ENCODE peak calls at places on chromosome 21, in eight cellular contexts. X, Y, B, S, H, W, D and E are unnamed samples.

GRCh38 chr21:35231115-35231514 is 182.0 kb upstream of the RUNX1 start:
- DNase-seq in S (no peak), X (no peak), B (no peak), H (peak; percentile 69), Y (no peak), W (no peak), D (no peak), E (no peak)

GRCh38 chr21:34022557-34023335 is 50.6 kb upstream of the MRPS6 start:
- DNase-seq in H (peak; percentile 46), B (peak; percentile 17), X (no peak), D (no peak), Y (no peak), S (peak; percentile 10), W (no peak), E (no peak)

GRCh38 chr21:29075706-29076447 is 2.4 kb upstream of the CCT8 start:
- DNase-seq in Y (no peak), W (no peak), B (no peak), S (no peak), X (no peak), D (no peak), H (no peak), E (no peak)

GRCh38 chr21:31110430-31110829 is 72.2 kb upstream of the KRTAP19-8 start:
- DNase-seq in W (no peak), H (no peak), D (no peak), B (no peak), Y (no peak), S (no peak), X (no peak), E (no peak)

GRCh38 chr21:33736569-33736968 is 94.3 kb downstream of the ITSN1 start:
- DNase-seq in W (no peak), S (no peak), B (no peak), D (no peak), H (no peak), Y (no peak), X (no peak), E (no peak)

GRCh38 chr21:35026617-35027557 is 22.2 kb downstream of the RUNX1 start:
- DNase-seq in B (peak; percentile 34), Y (peak; percentile 44), S (peak; percentile 58), H (peak; percentile 93), D (no peak), X (no peak), W (no peak), E (no peak)

GRCh38 chr21:20249401-20249800 is 748.8 kb upstream of the NCAM2 start:
- DNase-seq in Y (no peak), X (no peak), S (no peak), H (no peak), D (no peak), W (no peak), B (no peak), E (no peak)

GRCh38 chr21:45073301-45074047 is 906 bp upstream of the ADARB1 start:
- DNase-seq in Y (no peak), W (no peak), D (peak; percentile 19), X (no peak), S (peak; percentile 33), H (peak; percentile 13), B (peak; percentile 59), E (no peak)

GRCh38 chr21:46323227-46323709 is 402 bp downstream of the C21orf58 start:
- DNase-seq in W (no peak), H (peak; percentile 58), S (peak; percentile 22), B (peak; percentile 28), D (no peak), X (no peak), Y (no peak), E (no peak)

GRCh38 chr21:31290765-31291164 is 53.3 kb downstream of the TIAM1 start:
- DNase-seq in Y (no peak), X (no peak), H (no peak), D (no peak), S (no peak), B (no peak), W (no peak), E (no peak)

GRCh38 chr21:45536301-45537081 is 5.7 kb downstream of the SLC19A1 start:
- DNase-seq in W (no peak), H (no peak), X (no peak), Y (no peak), D (no peak), S (no peak), B (no peak), E (peak; percentile 79)

GRCh38 chr21:35651166-35651565 is 409.2 kb downstream of the SETD4 start:
- DNase-seq in S (no peak), D (no peak), X (no peak), W (no peak), H (no peak), Y (no peak), B (no peak), E (no peak)

GRCh38 chr21:45322231-45322959 is 34.7 kb upstream of the POFUT2 start:
- DNase-seq in Y (no peak), S (no peak), D (no peak), X (no peak), W (no peak), B (no peak), H (no peak), E (no peak)

GRCh38 chr21:28018741-28019669 is 973.7 kb downstream of the LTN1 start:
- DNase-seq in D (peak; percentile 64), S (peak; percentile 11), X (no peak), B (peak; percentile 20), Y (no peak), H (peak; percentile 15), W (no peak), E (no peak)

GRCh38 chr21:28633803-28634572 is 358.7 kb downstream of the LTN1 start:
- DNase-seq in X (no peak), W (no peak), S (no peak), B (no peak), H (no peak), Y (peak; percentile 66), D (no peak), E (no peak)

GRCh38 chr21:36509966-36510742 is 30.2 kb upstream of the CLDN14 start:
- DNase-seq in Y (no peak), X (no peak), B (peak; percentile 39), D (peak; percentile 82), W (no peak), S (no peak), H (no peak), E (no peak)

GRCh38 chr21:24444736-24445135 is 1162.5 kb downstream of the MRPL39 start:
- DNase-seq in D (no peak), B (no peak), S (no peak), Y (no peak), H (no peak), W (no peak), X (no peak), E (no peak)

GRCh38 chr21:18369115-18369514 is 34.5 kb downstream of the TMPRSS15 start:
- DNase-seq in S (no peak), Y (no peak), H (peak; percentile 63), X (no peak), B (peak; percentile 45), W (no peak), D (no peak), E (no peak)

GRCh38 chr21:45169682-45170081 is 95.3 kb downstream of the ADARB1 start:
- DNase-seq in H (no peak), W (no peak), Y (no peak), X (peak; percentile 69), B (no peak), D (no peak), S (no peak), E (no peak)

GRCh38 chr21:19440792-19441494 is 1037.4 kb upstream of the TMPRSS15 start:
- DNase-seq in Y (no peak), H (no peak), D (no peak), X (no peak), W (no peak), S (no peak), B (no peak), E (no peak)

GRCh38 chr21:41823906-41824305 is 55.2 kb downstream of the PRDM15 start:
- DNase-seq in S (no peak), D (no peak), X (no peak), H (no peak), Y (no peak), W (no peak), B (no peak), E (no peak)

GRCh38 chr21:41821081-41821755 is 54.4 kb upstream of the RIPK4 start:
- DNase-seq in D (no peak), B (no peak), S (no peak), Y (no peak), W (no peak), H (no peak), X (no peak), E (no peak)

GRCh38 chr21:41823166-41823565 is 56.0 kb downstream of the PRDM15 start:
- DNase-seq in S (no peak), H (no peak), B (no peak), X (no peak), Y (no peak), W (no peak), D (no peak), E (no peak)

GRCh38 chr21:41820384-41821080 is 53.7 kb upstream of the RIPK4 start:
- DNase-seq in S (no peak), X (no peak), Y (no peak), B (no peak), H (no peak), D (no peak), W (no peak), E (no peak)

DNA sequence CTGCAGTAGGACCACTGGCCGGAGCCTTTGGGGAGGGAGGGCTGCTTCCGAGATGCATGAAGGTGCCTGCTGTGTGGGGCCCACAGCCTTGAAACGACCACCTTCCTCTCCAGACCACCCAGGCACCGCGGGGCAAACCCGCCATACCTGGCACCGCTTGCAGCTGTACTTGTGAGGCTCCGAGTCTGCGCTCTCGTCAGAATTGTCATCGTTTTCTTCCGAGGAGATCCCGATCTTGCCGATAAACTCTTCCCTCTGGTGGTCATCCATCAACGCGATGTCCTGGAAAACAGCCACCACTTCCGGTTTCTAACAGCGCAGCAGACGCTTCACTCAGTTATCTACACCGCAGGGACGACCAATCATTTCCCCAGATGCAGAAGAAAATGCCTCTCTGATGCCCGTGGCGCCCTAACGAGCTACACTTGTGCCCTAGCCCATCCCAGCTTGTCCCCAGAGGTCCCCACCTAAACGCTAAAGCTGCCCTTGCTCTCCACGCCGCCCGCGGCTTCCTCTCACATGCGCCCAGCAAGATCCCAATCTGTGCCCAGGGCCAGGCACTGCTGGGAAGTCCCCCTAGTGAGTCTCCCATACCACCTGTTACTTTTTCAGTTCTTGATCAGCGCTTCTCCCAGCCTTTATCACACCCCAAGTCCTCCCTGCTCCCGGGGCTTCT is 55.0 kb upstream of the RIPK4 start:
- DNase-seq in Y (no peak), H (no peak), B (no peak), S (no peak), X (no peak), W (no peak), D (no peak), E (no peak)
- TF ChIP-seq CTCF in Y (no peak), H (no peak), B (no peak), S (no peak), X (no peak), W (no peak), D (no peak), E (no peak)

GRCh38 chr21:26091480-26092018 is 79.0 kb downstream of the APP start:
- DNase-seq in S (no peak), Y (no peak), H (no peak), W (no peak), X (no peak), D (no peak), B (no peak), E (no peak)
- TF ChIP-seq CTCF in S (no peak), Y (no peak), H (no peak), W (no peak), X (no peak), D (no peak), B (no peak), E (no peak)

GRCh38 chr21:32562426-32562825 is 22.9 kb downstream of the TCP10L start:
- DNase-seq in Y (peak; percentile 62), D (no peak), H (no peak), W (no peak), B (peak; percentile 59), S (peak; percentile 25), X (no peak), E (no peak)
- TF ChIP-seq CTCF in Y (peak; percentile 81), D (no peak), H (no peak), W (no peak), B (peak; percentile 77), S (peak; percentile 24), X (peak; percentile 8), E (peak; percentile 30)

GRCh38 chr21:26965567-26966359 is 1.1 kb downstream of the ADAMTS5 start:
- DNase-seq in H (no peak), S (no peak), B (peak; percentile 56), D (no peak), Y (peak; percentile 40), W (no peak), X (no peak), E (no peak)
- TF ChIP-seq CTCF in H (no peak), S (peak; percentile 24), B (peak; percentile 40), D (no peak), Y (peak; percentile 51), W (no peak), X (no peak), E (no peak)